ENCODE peak calls at places on chromosomes 1 and 21, in five cellular contexts. Z is CD4-positive, alpha-beta T cell; M is activated T-cell treated with anti-CD3 and anti-CD28 coated beads for 4 hours; X is hepatic stellate cell; R is iPS-NIHi11. N is an unnamed sample.
A peak's percentile ranks its signal among the peaks of the same experiment; 100 is the strongest.

GRCh38 chr1:2392071-2392442 is 416 bp downstream of the RER1 start:
- DNase-seq in Z (no peak), M (no peak), X (peak; percentile 54), R (no peak), N (no peak)

GRCh38 chr1:6349254-6349943 is 44.2 kb downstream of the ACOT7 start:
- DNase-seq in Z (no peak), M (no peak), X (no peak), R (no peak), N (peak; percentile 29)

GRCh38 chr1:208303743-208304142 is 59.6 kb upstream of the PLXNA2 start:
- DNase-seq in Z (no peak), M (no peak), X (no peak), R (no peak), N (no peak)

GRCh38 chr1:53552981-53553733 is 94.0 kb downstream of the DMRTB1 start:
- DNase-seq in Z (no peak), M (no peak), X (no peak), R (no peak), N (peak; percentile 4)

GRCh38 chr1:228371741-228372182 is 34.9 kb downstream of the TRIM11 start:
- DNase-seq in Z (no peak), M (no peak), X (no peak), R (no peak), N (no peak)

GRCh38 chr1:92482404-92482664 is 4.4 kb downstream of the GFI1 start:
- DNase-seq in Z (no peak), M (no peak), X (no peak), R (no peak), N (no peak)

GRCh38 chr21:38140192-38140905 is 116.4 kb upstream of the KCNJ15 start:
- DNase-seq in Z (no peak), M (no peak), X (no peak), R (no peak), N (peak; percentile 75)

GRCh38 chr1:193103759-193104495 is 1.3 kb downstream of the GLRX2 start:
- DNase-seq in Z (no peak), M (no peak), X (no peak), R (no peak), N (no peak)

GRCh38 chr1:205763979-205764378 is 11.3 kb downstream of the RAB29 start:
- DNase-seq in Z (no peak), M (no peak), X (no peak), R (no peak), N (no peak)

GRCh38 chr1:94648225-94649007 is 106.9 kb upstream of the F3 start:
- DNase-seq in Z (no peak), M (no peak), X (peak; percentile 74), R (no peak), N (no peak)

GRCh38 chr1:228108055-228108690 is 926 bp downstream of the MRPL55 start:
- DNase-seq in Z (no peak), M (no peak), X (no peak), R (no peak), N (no peak)

GRCh38 chr1:150168960-150169565 is 19.3 kb downstream of the PLEKHO1 start:
- DNase-seq in Z (peak; percentile 35), M (peak; percentile 36), X (peak; percentile 76), R (peak; percentile 82), N (peak; percentile 90)